ENCODE peak calls at places on chromosomes 5 and 9, in five cellular contexts. Q is NCI-H1092 treated with DMSO at 0.1 percent for 48 hours; C is M059J; I is activated CD4-positive, alpha-beta T cell treated with anti-CD3 and anti-CD28 coated beads for 24 hours; H is activated naive CD4-positive, alpha-beta T cell. D is an unnamed sample.

GRCh38 chr5:1963941-1964451 is 81.3 kb upstream of the IRX4 start:
- DNase-seq in I (no peak), Q (no peak), H (no peak), C (no peak), D (no peak)

GRCh38 chr5:83955916-83956315 is 235.3 kb upstream of the HAPLN1 start:
- DNase-seq in C (peak), Q (no peak), H (no peak), I (no peak), D (peak)

GRCh38 chr5:143682788-143683419 is 129.1 kb upstream of the HMHB1 start:
- DNase-seq in I (no peak), Q (no peak), H (no peak), C (no peak), D (no peak)

GRCh38 chr9:116899337-116900006 is 212.4 kb downstream of the TRIM32 start:
- DNase-seq in I (no peak), H (no peak), C (peak), Q (no peak), D (no peak)

GRCh38 chr9:127386981-127387380 is 10.0 kb upstream of the SLC2A8 start:
- DNase-seq in C (no peak), I (no peak), Q (no peak), H (no peak), D (no peak)

GRCh38 chr5:124199902-124200301 is 546.5 kb downstream of the ZNF608 start:
- DNase-seq in C (peak), Q (no peak), H (no peak), I (no peak), D (peak)

GRCh38 chr5:141762790-141763368 is 80.8 kb upstream of the ARAP3 start:
- DNase-seq in H (no peak), Q (no peak), I (no peak), C (no peak), D (no peak)

GRCh38 chr5:151078490-151079262 is 2.2 kb downstream of the TNIP1 start:
- DNase-seq in H (peak), C (peak), I (peak), Q (no peak), D (no peak)

GRCh38 chr5:87787640-87788039 is 374.9 kb upstream of the CCNH start:
- DNase-seq in Q (no peak), I (no peak), C (no peak), H (no peak), D (no peak)

GRCh38 chr5:66741394-66741793 is 145.2 kb downstream of the MAST4 start:
- DNase-seq in C (no peak), Q (no peak), I (no peak), H (no peak), D (no peak)

GRCh38 chr5:54764691-54765090 is 220.7 kb downstream of the ESM1 start:
- DNase-seq in H (no peak), Q (no peak), C (no peak), I (no peak), D (no peak)

GRCh38 chr5:39658861-39659260 is 234.1 kb upstream of the DAB2 start:
- DNase-seq in C (no peak), H (no peak), I (no peak), Q (no peak), D (no peak)

GRCh38 chr9:89655047-89655989 is 50.5 kb downstream of the GADD45G start:
- DNase-seq in H (no peak), I (no peak), Q (no peak), C (no peak), D (peak)

GRCh38 chr9:73863924-73864323 is 633.2 kb upstream of the RORB start:
- DNase-seq in H (no peak), Q (no peak), C (no peak), I (no peak), D (no peak)

GRCh38 chr9:4207881-4208615 is 91.8 kb downstream of the GLIS3 start:
- DNase-seq in H (no peak), C (no peak), Q (no peak), I (no peak), D (no peak)

GRCh38 chr5:10632110-10632903 is 68.4 kb downstream of the ANKRD33B start:
- DNase-seq in H (no peak), C (peak), Q (no peak), I (no peak), D (no peak)

GRCh38 chr5:10489810-10490426 is 48.2 kb downstream of the ROPN1L start:
- DNase-seq in C (peak), I (no peak), Q (no peak), H (no peak), D (peak)

GRCh38 chr9:121853617-121854395 is 202.4 kb downstream of the DAB2IP start:
- DNase-seq in Q (no peak), C (no peak), H (no peak), I (no peak), D (no peak)

GRCh38 chr5:93582677-93583524 is at the start of gene NR2F1:
- DNase-seq in H (no peak), Q (peak), C (peak), I (no peak), D (peak)

GRCh38 chr5:66230551-66230950 is 86.5 kb downstream of the SREK1 start:
- DNase-seq in C (peak), I (no peak), H (no peak), Q (peak), D (no peak)

GRCh38 chr5:30581198-30581925 is 612.1 kb upstream of the CDH6 start:
- DNase-seq in H (no peak), Q (peak), C (no peak), I (no peak), D (no peak)

GRCh38 chr9:4284925-4285324 is 14.9 kb downstream of the GLIS3 start:
- DNase-seq in Q (no peak), C (no peak), H (no peak), I (no peak), D (no peak)

GRCh38 chr5:139058121-139058520 is 140.0 kb downstream of the SIL1 start:
- DNase-seq in C (peak), Q (no peak), H (no peak), I (no peak), D (peak)

GRCh38 chr5:34897646-34898045 is 17.7 kb downstream of the RAD1 start:
- DNase-seq in Q (no peak), I (no peak), H (no peak), C (no peak), D (no peak)

GRCh38 chr5:168624850-168625357 is 45.7 kb upstream of the PANK3 start:
- DNase-seq in C (no peak), I (no peak), Q (no peak), H (no peak), D (no peak)

GRCh38 chr9:114387678-114388431 is at the start of gene AKNA:
- DNase-seq in I (peak), Q (peak), H (peak), C (no peak), D (no peak)

GRCh38 chr9:111662851-111663823 is 1.7 kb downstream of the GNG10 start:
- DNase-seq in H (no peak), C (no peak), I (no peak), Q (no peak), D (no peak)

GRCh38 chr9:91773166-91773565 is 176.9 kb downstream of the ROR2 start:
- DNase-seq in Q (no peak), C (no peak), I (no peak), H (no peak), D (no peak)

GRCh38 chr5:32942225-32942989 is 231.3 kb downstream of the NPR3 start:
- DNase-seq in I (peak), H (no peak), Q (no peak), C (peak), D (peak)

GRCh38 chr9:37902804-37903580 is 935 bp downstream of the SLC25A51 start:
- DNase-seq in I (no peak), C (peak), Q (peak), H (no peak), D (peak)

GRCh38 chr5:133763744-133764143 is 151.4 kb upstream of the FSTL4 start:
- DNase-seq in I (no peak), H (no peak), C (no peak), Q (peak), D (no peak)

GRCh38 chr5:96772542-96772941 is 35.2 kb downstream of the ERAP1 start:
- DNase-seq in C (no peak), H (no peak), Q (no peak), I (no peak), D (no peak)

GRCh38 chr9:13942695-13943094 is 371.2 kb downstream of the NFIB start:
- DNase-seq in H (no peak), Q (no peak), I (no peak), C (peak), D (no peak)